ENCODE peak calls at places on chromosomes 1 and 21, in nine cellular contexts. L, E, B, Z, F, N, O, G and Y are unnamed samples.

GRCh38 chr21:38080888-38081287 is 164.6 kb upstream of the KCNJ6 start:
- DNase-seq in L (no peak), E (no peak), B (no peak), Z (no peak), F (no peak), N (no peak), O (no peak), G (no peak), Y (no peak)

GRCh38 chr21:27649323-27649722 is 682.4 kb upstream of the ADAMTS5 start:
- DNase-seq in L (no peak), E (peak), B (no peak), Z (no peak), F (no peak), N (peak), O (peak), G (no peak), Y (no peak)

GRCh38 chr1:228956864-228957263 is 221.6 kb downstream of the RHOU start:
- DNase-seq in L (no peak), E (no peak), B (no peak), Z (no peak), F (no peak), N (no peak), O (no peak), G (no peak), Y (no peak)

GRCh38 chr21:45949928-45950739 is 31.4 kb upstream of the COL6A1 start:
- DNase-seq in L (no peak), E (no peak), B (no peak), Z (no peak), F (no peak), N (no peak), O (no peak), G (no peak), Y (no peak)

GRCh38 chr1:119373465-119373864 is 4.9 kb downstream of the HAO2 start:
- DNase-seq in L (peak), E (peak), B (no peak), Z (no peak), F (no peak), N (no peak), O (no peak), G (no peak), Y (no peak)

GRCh38 chr1:164794310-164794709 is 235.3 kb downstream of the PBX1 start:
- DNase-seq in L (peak), E (peak), B (no peak), Z (no peak), F (no peak), N (peak), O (peak), G (no peak), Y (no peak)

GRCh38 chr1:15577691-15578090 is 7.2 kb downstream of the AGMAT start:
- DNase-seq in L (no peak), E (no peak), B (no peak), Z (no peak), F (no peak), N (no peak), O (no peak), G (no peak), Y (no peak)

GRCh38 chr1:205470131-205470530 is 14.3 kb upstream of the BLACAT1 start:
- DNase-seq in L (no peak), E (no peak), B (no peak), Z (no peak), F (no peak), N (no peak), O (no peak), G (no peak), Y (no peak)

GRCh38 chr1:38113080-38113743 is 66.6 kb upstream of the POU3F1 start:
- DNase-seq in L (no peak), E (no peak), B (no peak), Z (no peak), F (no peak), N (no peak), O (no peak), G (no peak), Y (no peak)

GRCh38 chr1:206560021-206560716 is 52.1 kb downstream of the EIF2D start:
- DNase-seq in L (no peak), E (no peak), B (no peak), Z (peak), F (no peak), N (no peak), O (peak), G (no peak), Y (no peak)